ENCODE peak calls at places on chromosomes 13 and 19, in four cellular contexts. J is OCI-LY7, K is heart left ventricle, X is cardiac muscle cell. T is an unnamed sample.

GRCh38 chr13:49354719-49355118 is 89.1 kb downstream of the CAB39L start:
- DNase-seq in K (no peak), J (no peak), X (no peak), T (no peak)

GRCh38 chr19:10318807-10319426 is 3.1 kb upstream of the FDX2 start:
- DNase-seq in J (no peak), K (no peak), X (no peak), T (no peak)

GRCh38 chr13:73451120-73452029 is 392.6 kb downstream of the KLF5 start:
- DNase-seq in X (no peak), J (no peak), K (no peak), T (no peak)

GRCh38 chr13:114116734-114117133 is 15.7 kb downstream of the RASA3 start:
- DNase-seq in J (no peak), X (no peak), K (no peak), T (peak; percentile 8)

GRCh38 chr13:22848539-22849052 is 332.2 kb upstream of the SGCG start:
- DNase-seq in K (no peak), X (no peak), J (no peak), T (no peak)

GRCh38 chr13:45206340-45206739 is 5.5 kb upstream of the KCTD4 start:
- DNase-seq in K (no peak), X (no peak), J (no peak), T (no peak)

GRCh38 chr13:102484329-102484728 is 82.5 kb upstream of the FGF14 start:
- DNase-seq in J (no peak), K (no peak), X (peak; percentile 19), T (no peak)

GRCh38 chr13:48728226-48728625 is 74.5 kb downstream of the CYSLTR2 start:
- DNase-seq in K (no peak), J (no peak), X (no peak), T (no peak)

GRCh38 chr19:33998739-33999345 is 173.5 kb upstream of the LSM14A start:
- DNase-seq in K (no peak), J (peak; percentile 7), X (no peak), T (no peak)

GRCh38 chr19:13037161-13037560 is 41.9 kb downstream of the NFIX start:
- DNase-seq in X (no peak), J (no peak), K (no peak), T (no peak)

GRCh38 chr19:58229255-58229639 is 533 bp downstream of the ZNF544 start:
- DNase-seq in X (peak; percentile 36), J (peak; percentile 8), K (no peak), T (no peak)

GRCh38 chr13:112809332-112810310 is 119.8 kb downstream of the ATP11A start:
- DNase-seq in X (no peak), J (no peak), K (no peak), T (no peak)

GRCh38 chr19:51364200-51365106 is 1.7 kb downstream of the ETFB start:
- DNase-seq in K (no peak), X (no peak), J (no peak), T (no peak)
- H3K4me1 ChIP-seq in K (peaks cover 37% of the 10 kb centered on the region), X (peaks cover 8% of the 10 kb centered on the region), J (peaks cover 34% of the 10 kb centered on the region), T (peaks cover 40% of the 10 kb centered on the region)

DNA sequence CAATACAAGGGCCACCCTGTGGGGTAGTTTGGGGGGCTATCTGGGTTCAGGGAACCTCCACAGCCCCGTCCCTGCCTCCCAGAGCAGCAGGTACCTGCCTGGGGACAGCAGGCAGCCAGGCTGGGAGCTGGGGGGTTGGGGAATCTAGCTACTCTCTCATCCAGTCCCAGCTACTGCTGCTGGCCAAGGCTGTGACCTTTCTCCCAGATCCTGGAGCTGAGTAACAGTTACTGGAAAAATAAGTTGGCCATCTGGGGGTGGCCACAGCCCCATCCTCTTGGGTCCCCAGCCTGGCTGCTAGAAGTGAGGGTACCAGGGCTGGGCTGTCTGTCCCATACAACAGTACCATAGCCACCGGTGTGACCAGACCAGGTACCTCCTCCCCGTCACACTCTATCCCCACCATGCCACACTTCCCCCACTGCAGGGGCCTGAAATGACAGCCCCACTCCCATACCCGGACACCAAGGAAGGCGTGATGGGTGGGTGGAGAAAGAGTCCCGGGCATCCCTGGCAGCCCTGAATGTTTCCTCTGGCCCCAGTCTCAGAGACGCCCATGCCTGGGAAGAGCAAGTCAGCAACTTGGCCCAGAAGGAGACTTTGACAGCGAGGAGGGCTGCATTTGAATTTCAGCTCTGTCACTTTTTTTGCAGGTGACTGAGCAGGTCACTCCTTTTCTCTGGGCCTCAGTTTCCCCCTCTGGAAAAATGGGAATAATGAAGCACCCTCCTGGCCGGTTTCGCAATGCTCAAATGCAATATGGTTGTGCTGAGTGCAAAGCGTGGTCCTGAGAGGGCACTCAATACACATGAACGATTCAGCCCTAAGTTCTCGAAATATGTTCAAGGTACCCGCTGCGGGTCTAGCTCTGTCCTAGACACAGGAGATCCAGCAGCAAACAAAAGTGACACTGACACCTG is 30.7 kb upstream of the NFIC start:
- DNase-seq in J (no peak), X (no peak), K (peak; percentile 89), T (peak; percentile 72)
- H3K4me1 ChIP-seq in J (no peaks in the 10 kb centered on the region), X (no peaks in the 10 kb centered on the region), K (peaks cover 34% of the 10 kb centered on the region), T (peaks cover 6% of the 10 kb centered on the region)

GRCh38 chr13:24087611-24088235 is 72.8 kb upstream of the SPATA13 start:
- DNase-seq in X (peak; percentile 42), K (peak; percentile 53), J (no peak), T (peak; percentile 60)
- H3K4me1 ChIP-seq in X (peaks cover 27% of the 10 kb centered on the region), K (peaks cover 11% of the 10 kb centered on the region), J (no peaks in the 10 kb centered on the region), T (peaks cover 8% of the 10 kb centered on the region)

DNA sequence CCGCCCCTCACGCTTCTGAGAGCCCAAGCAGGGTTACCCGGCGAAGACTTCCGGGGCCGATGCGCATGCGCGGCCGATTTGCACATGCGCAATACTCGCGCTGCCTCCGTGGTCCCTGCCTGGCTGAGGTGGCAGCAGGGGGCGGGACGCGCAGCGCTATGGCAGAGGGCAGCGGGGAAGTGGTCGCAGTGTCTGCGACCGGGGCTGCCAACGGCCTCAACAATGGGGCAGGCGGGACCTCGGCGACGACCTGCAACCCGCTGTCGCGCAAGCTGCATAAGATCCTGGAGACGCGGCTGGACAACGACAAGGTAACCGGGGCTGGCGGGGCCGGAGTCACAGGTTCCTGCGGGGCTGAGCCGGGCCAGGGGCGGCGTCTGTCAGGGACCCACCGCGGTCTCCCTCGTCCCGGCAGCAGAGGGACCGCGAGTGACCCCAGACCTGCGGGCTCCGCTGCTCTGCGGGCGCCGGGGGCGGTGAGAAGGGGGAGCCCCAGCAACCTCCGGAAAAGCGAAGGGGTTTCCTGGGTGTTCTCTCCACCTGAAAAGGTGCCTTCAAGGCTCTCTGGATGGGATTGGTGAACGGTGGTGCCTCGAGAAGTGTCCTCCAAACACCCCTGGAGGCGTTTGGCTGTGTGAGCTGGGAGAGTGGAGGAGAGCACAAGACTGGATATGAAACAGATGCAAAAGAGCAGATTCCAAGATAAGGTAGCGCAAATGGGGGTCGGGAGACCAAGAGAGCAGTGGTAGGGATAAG is at the start of gene COG6:
- DNase-seq in J (peak; percentile 91), K (peak; percentile 93), X (peak; percentile 91), T (peak; percentile 97)
- H3K4me1 ChIP-seq in J (peaks cover 13% of the 10 kb centered on the region), K (peaks cover 13% of the 10 kb centered on the region), X (peaks cover 6% of the 10 kb centered on the region), T (peaks cover 3% of the 10 kb centered on the region)

GRCh38 chr19:19372656-19373416 is 32.6 kb upstream of the GATAD2A start:
- DNase-seq in X (no peak), J (peak; percentile 90), K (peak; percentile 85), T (peak; percentile 74)

GRCh38 chr19:19371056-19371455 is 34.4 kb upstream of the GATAD2A start:
- DNase-seq in K (peak; percentile 59), J (no peak), X (no peak), T (no peak)

GRCh38 chr19:19366691-19367396 is 38.6 kb upstream of the GATAD2A start:
- DNase-seq in K (peak; percentile 67), X (peak; percentile 87), J (peak; percentile 92), T (peak; percentile 91)

GRCh38 chr19:19368087-19368486 is 37.4 kb upstream of the GATAD2A start:
- DNase-seq in X (no peak), J (no peak), K (peak; percentile 13), T (no peak)
- H3K4me1 ChIP-seq in X (no peaks in the 10 kb centered on the region), J (peaks cover 40% of the 10 kb centered on the region), K (peaks cover 33% of the 10 kb centered on the region), T (peaks cover 22% of the 10 kb centered on the region)

DNA sequence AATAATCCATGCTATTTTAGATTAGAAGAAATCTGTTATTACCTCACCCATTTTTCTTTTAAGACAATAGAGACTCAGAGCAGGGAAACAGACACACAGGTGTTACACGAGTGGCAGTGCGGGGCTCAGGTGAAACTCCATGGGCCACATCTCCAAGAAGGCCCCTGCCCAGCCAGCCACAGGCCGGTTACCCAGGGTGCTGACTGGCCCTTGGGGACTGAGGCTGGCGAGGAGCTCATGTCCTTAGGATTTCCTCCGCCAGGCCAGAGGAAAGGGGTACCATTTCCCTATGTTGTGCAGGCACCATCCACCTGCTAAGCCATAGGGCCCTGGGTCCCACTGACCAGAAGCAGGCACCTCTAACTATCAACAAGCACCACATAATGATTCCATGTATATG is 10.6 kb downstream of the C19orf47 start:
- DNase-seq in J (no peak), K (no peak), X (no peak), T (no peak)
- H3K4me1 ChIP-seq in J (no peaks in the 10 kb centered on the region), K (peaks cover 8% of the 10 kb centered on the region), X (no peaks in the 10 kb centered on the region), T (no peaks in the 10 kb centered on the region)

GRCh38 chr19:18433735-18434398 is 4.1 kb downstream of the ISYNA1 start:
- DNase-seq in J (no peak), X (peak; percentile 55), K (no peak), T (peak; percentile 54)
- H3K4me1 ChIP-seq in J (peaks cover 33% of the 10 kb centered on the region), X (peaks cover 40% of the 10 kb centered on the region), K (peaks cover 55% of the 10 kb centered on the region), T (no peaks in the 10 kb centered on the region)